ENCODE peak calls at places on chromosomes 2 and 18, in six cellular contexts. One of them, this sample, is unnamed.

GRCh38 chr2:106091219-106091618 is 102.9 kb downstream of the UXS1 start:
- DNase-seq in mucosa of descending colon: no peak
- DNase-seq in AG20443: no peak
- DNase-seq in KBM-7: no peak
- DNase-seq in HepG2: no peak
- DNase-seq in COLO829: no peak
- DNase-seq in this sample: no peak

GRCh38 chr2:134406311-134406710 is 152.4 kb downstream of the MGAT5 start:
- DNase-seq in KBM-7: no peak
- DNase-seq in COLO829: no peak
- DNase-seq in mucosa of descending colon: no peak
- DNase-seq in HepG2: no peak
- DNase-seq in AG20443: no peak
- DNase-seq in this sample: no peak

GRCh38 chr2:224816816-224817215 is 100.7 kb upstream of the CCDC195 start:
- DNase-seq in AG20443: peak
- DNase-seq in mucosa of descending colon: no peak
- DNase-seq in HepG2: peak
- DNase-seq in KBM-7: no peak
- DNase-seq in COLO829: peak
- DNase-seq in this sample: no peak

GRCh38 chr2:15780234-15780633 is 160.1 kb upstream of the MYCN start:
- DNase-seq in COLO829: no peak
- DNase-seq in mucosa of descending colon: no peak
- DNase-seq in KBM-7: no peak
- DNase-seq in HepG2: no peak
- DNase-seq in AG20443: no peak
- DNase-seq in this sample: no peak

GRCh38 chr2:66435549-66435875 is 587 bp downstream of the MEIS1 start:
- DNase-seq in COLO829: peak
- DNase-seq in AG20443: no peak
- DNase-seq in HepG2: no peak
- DNase-seq in mucosa of descending colon: no peak
- DNase-seq in KBM-7: no peak
- DNase-seq in this sample: no peak

GRCh38 chr2:101188683-101189405 is 37.7 kb upstream of the TBC1D8 start:
- DNase-seq in mucosa of descending colon: no peak
- DNase-seq in COLO829: no peak
- DNase-seq in KBM-7: no peak
- DNase-seq in AG20443: peak
- DNase-seq in HepG2: peak
- DNase-seq in this sample: no peak

GRCh38 chr2:206127656-206128055 is 31.6 kb downstream of the NDUFS1 start:
- DNase-seq in COLO829: no peak
- DNase-seq in mucosa of descending colon: no peak
- DNase-seq in KBM-7: peak
- DNase-seq in HepG2: peak
- DNase-seq in AG20443: no peak
- DNase-seq in this sample: no peak

GRCh38 chr18:11005528-11005927 is 143.8 kb downstream of the PIEZO2 start:
- DNase-seq in mucosa of descending colon: no peak
- DNase-seq in COLO829: peak
- DNase-seq in AG20443: no peak
- DNase-seq in KBM-7: no peak
- DNase-seq in HepG2: peak
- DNase-seq in this sample: no peak

GRCh38 chr2:98444436-98445166 is at the start of gene INPP4A:
- DNase-seq in HepG2: peak
- DNase-seq in AG20443: peak
- DNase-seq in KBM-7: peak
- DNase-seq in mucosa of descending colon: peak
- DNase-seq in COLO829: peak
- DNase-seq in this sample: no peak

GRCh38 chr18:22468554-22468891 is 50.8 kb upstream of the CTAGE1 start:
- DNase-seq in mucosa of descending colon: no peak
- DNase-seq in KBM-7: no peak
- DNase-seq in AG20443: no peak
- DNase-seq in HepG2: no peak
- DNase-seq in COLO829: no peak
- DNase-seq in this sample: no peak

GRCh38 chr2:51472300-51472699 is 440.4 kb upstream of the NRXN1 start:
- DNase-seq in COLO829: no peak
- DNase-seq in mucosa of descending colon: no peak
- DNase-seq in KBM-7: no peak
- DNase-seq in HepG2: no peak
- DNase-seq in AG20443: no peak
- DNase-seq in this sample: no peak

GRCh38 chr2:190974629-190975361 is 39.2 kb downstream of the STAT1 start:
- DNase-seq in KBM-7: no peak
- DNase-seq in AG20443: no peak
- DNase-seq in mucosa of descending colon: no peak
- DNase-seq in HepG2: no peak
- DNase-seq in COLO829: no peak
- DNase-seq in this sample: no peak

GRCh38 chr2:200028998-200029397 is 73.6 kb downstream of the MAIP1 start:
- DNase-seq in HepG2: no peak
- DNase-seq in KBM-7: no peak
- DNase-seq in mucosa of descending colon: no peak
- DNase-seq in AG20443: no peak
- DNase-seq in COLO829: no peak
- DNase-seq in this sample: no peak

GRCh38 chr18:79512461-79513380 is 117.0 kb downstream of the NFATC1 start:
- DNase-seq in COLO829: no peak
- DNase-seq in KBM-7: no peak
- DNase-seq in AG20443: no peak
- DNase-seq in HepG2: no peak
- DNase-seq in mucosa of descending colon: peak
- DNase-seq in this sample: no peak

GRCh38 chr2:188976545-188977268 is 2.5 kb downstream of the COL3A1 start:
- DNase-seq in mucosa of descending colon: no peak
- DNase-seq in AG20443: no peak
- DNase-seq in KBM-7: no peak
- DNase-seq in COLO829: no peak
- DNase-seq in HepG2: peak
- DNase-seq in this sample: no peak

GRCh38 chr18:36757081-36757480 is 71.7 kb downstream of the TPGS2 start:
- DNase-seq in HepG2: peak
- DNase-seq in COLO829: peak
- DNase-seq in AG20443: peak
- DNase-seq in KBM-7: peak
- DNase-seq in mucosa of descending colon: no peak
- DNase-seq in this sample: no peak

GRCh38 chr2:206433686-206434085 is 9.6 kb upstream of the ADAM23 start:
- DNase-seq in AG20443: no peak
- DNase-seq in KBM-7: no peak
- DNase-seq in HepG2: no peak
- DNase-seq in mucosa of descending colon: no peak
- DNase-seq in COLO829: no peak
- DNase-seq in this sample: no peak

GRCh38 chr2:47898089-47898731 is 8.1 kb downstream of the FBXO11 start:
- DNase-seq in mucosa of descending colon: no peak
- DNase-seq in AG20443: no peak
- DNase-seq in COLO829: no peak
- DNase-seq in KBM-7: no peak
- DNase-seq in HepG2: no peak
- DNase-seq in this sample: no peak

GRCh38 chr2:135494503-135494902 is 36.5 kb downstream of the ZRANB3 start:
- DNase-seq in AG20443: peak
- DNase-seq in COLO829: no peak
- DNase-seq in mucosa of descending colon: no peak
- DNase-seq in KBM-7: no peak
- DNase-seq in HepG2: no peak
- DNase-seq in this sample: no peak

GRCh38 chr2:234502285-234502918 is 5.5 kb upstream of the ARL4C start:
- DNase-seq in COLO829: peak
- DNase-seq in HepG2: no peak
- DNase-seq in mucosa of descending colon: no peak
- DNase-seq in KBM-7: no peak
- DNase-seq in AG20443: peak
- DNase-seq in this sample: no peak

GRCh38 chr18:36692909-36693308 is 135.9 kb downstream of the TPGS2 start:
- DNase-seq in AG20443: peak
- DNase-seq in COLO829: no peak
- DNase-seq in mucosa of descending colon: no peak
- DNase-seq in KBM-7: no peak
- DNase-seq in HepG2: no peak
- DNase-seq in this sample: no peak

GRCh38 chr2:62587616-62588015 is 81.6 kb upstream of the TMEM17 start:
- DNase-seq in mucosa of descending colon: no peak
- DNase-seq in KBM-7: no peak
- DNase-seq in HepG2: no peak
- DNase-seq in AG20443: no peak
- DNase-seq in COLO829: no peak
- DNase-seq in this sample: no peak

GRCh38 chr18:45110577-45111506 is 430.2 kb downstream of the SETBP1 start:
- DNase-seq in COLO829: peak
- DNase-seq in HepG2: no peak
- DNase-seq in mucosa of descending colon: peak
- DNase-seq in AG20443: peak
- DNase-seq in KBM-7: no peak
- DNase-seq in this sample: no peak

GRCh38 chr2:200810252-200810650 is 1.5 kb upstream of the BZW1 start:
- DNase-seq in HepG2: peak
- DNase-seq in AG20443: peak
- DNase-seq in COLO829: no peak
- DNase-seq in KBM-7: peak
- DNase-seq in mucosa of descending colon: no peak
- DNase-seq in this sample: no peak

GRCh38 chr2:28274911-28275685 is 117.6 kb upstream of the FOSL2 start:
- DNase-seq in COLO829: peak
- DNase-seq in mucosa of descending colon: peak
- DNase-seq in HepG2: no peak
- DNase-seq in AG20443: peak
- DNase-seq in KBM-7: peak
- DNase-seq in this sample: peak

GRCh38 chr2:74119324-74119723 is 28.4 kb downstream of the BOLA3 start:
- DNase-seq in KBM-7: no peak
- DNase-seq in COLO829: peak
- DNase-seq in mucosa of descending colon: no peak
- DNase-seq in HepG2: no peak
- DNase-seq in AG20443: no peak
- DNase-seq in this sample: no peak

GRCh38 chr2:147214900-147215299 is 629.9 kb upstream of the ACVR2A start:
- DNase-seq in KBM-7: no peak
- DNase-seq in AG20443: peak
- DNase-seq in mucosa of descending colon: no peak
- DNase-seq in COLO829: no peak
- DNase-seq in HepG2: no peak
- DNase-seq in this sample: no peak

GRCh38 chr2:196066794-196067382 is 1.7 kb downstream of the DNAH7 start:
- DNase-seq in KBM-7: peak
- DNase-seq in mucosa of descending colon: no peak
- DNase-seq in HepG2: no peak
- DNase-seq in AG20443: peak
- DNase-seq in COLO829: peak
- DNase-seq in this sample: peak

GRCh38 chr18:79769698-79770500 is 27.8 kb upstream of the KCNG2 start:
- DNase-seq in HepG2: no peak
- DNase-seq in AG20443: no peak
- DNase-seq in mucosa of descending colon: peak
- DNase-seq in COLO829: no peak
- DNase-seq in KBM-7: no peak
- DNase-seq in this sample: no peak

GRCh38 chr2:225192869-225193268 is 150.6 kb upstream of the DOCK10 start:
- DNase-seq in HepG2: no peak
- DNase-seq in KBM-7: no peak
- DNase-seq in mucosa of descending colon: no peak
- DNase-seq in AG20443: no peak
- DNase-seq in COLO829: no peak
- DNase-seq in this sample: no peak

GRCh38 chr18:42814618-42815017 is 300.9 kb downstream of the RIT2 start:
- DNase-seq in COLO829: no peak
- DNase-seq in mucosa of descending colon: no peak
- DNase-seq in HepG2: no peak
- DNase-seq in KBM-7: no peak
- DNase-seq in AG20443: no peak
- DNase-seq in this sample: no peak

GRCh38 chr2:5520352-5520996 is 171.7 kb upstream of the SOX11 start:
- DNase-seq in mucosa of descending colon: no peak
- DNase-seq in COLO829: peak
- DNase-seq in HepG2: no peak
- DNase-seq in AG20443: no peak
- DNase-seq in KBM-7: no peak
- DNase-seq in this sample: no peak

GRCh38 chr2:96098900-96099590 is 17.3 kb downstream of the ADRA2B start:
- DNase-seq in HepG2: no peak
- DNase-seq in AG20443: peak
- DNase-seq in KBM-7: no peak
- DNase-seq in mucosa of descending colon: no peak
- DNase-seq in COLO829: no peak
- DNase-seq in this sample: no peak

GRCh38 chr2:129330504-129330903 is 649.0 kb upstream of the RAB6C start:
- DNase-seq in HepG2: no peak
- DNase-seq in AG20443: no peak
- DNase-seq in COLO829: no peak
- DNase-seq in KBM-7: no peak
- DNase-seq in mucosa of descending colon: no peak
- DNase-seq in this sample: no peak

GRCh38 chr2:8605350-8606065 is 76.3 kb upstream of the ID2 start:
- DNase-seq in AG20443: no peak
- DNase-seq in mucosa of descending colon: no peak
- DNase-seq in HepG2: no peak
- DNase-seq in COLO829: no peak
- DNase-seq in KBM-7: no peak
- DNase-seq in this sample: no peak

GRCh38 chr18:24560511-24560981 is 100.1 kb downstream of the HRH4 start:
- DNase-seq in HepG2: no peak
- DNase-seq in AG20443: no peak
- DNase-seq in KBM-7: no peak
- DNase-seq in COLO829: no peak
- DNase-seq in mucosa of descending colon: no peak
- DNase-seq in this sample: no peak

GRCh38 chr2:112031916-112032582 is 23.0 kb upstream of the TMEM87B start:
- DNase-seq in AG20443: no peak
- DNase-seq in mucosa of descending colon: no peak
- DNase-seq in HepG2: no peak
- DNase-seq in KBM-7: peak
- DNase-seq in COLO829: peak
- DNase-seq in this sample: no peak

This sample was measured in SIG-M5.